ENCODE peak calls at places on chromosomes 13 and 19, in four cellular contexts. Q is T-cell, J is T-helper 1 cell, H is posterior vena cava. F is an unnamed sample.

GRCh38 chr13:92530364-92530763 is 696.2 kb upstream of the GPC6 start:
- DNase-seq in Q (no peak), H (no peak), J (no peak), F (no peak)

GRCh38 chr19:33823341-33823740 is 26.7 kb downstream of the KCTD15 start:
- DNase-seq in H (peak; percentile 13), J (no peak), Q (no peak), F (no peak)

GRCh38 chr13:65508338-65508737 is 1721.8 kb downstream of the PCDH9 start:
- DNase-seq in J (no peak), Q (no peak), H (no peak), F (no peak)

GRCh38 chr13:77492982-77493381 is 42.5 kb upstream of the SCEL start:
- DNase-seq in J (no peak), H (no peak), Q (no peak), F (peak; percentile 74)

GRCh38 chr19:50266896-50267295 is 62.3 kb downstream of the KCNC3 start:
- DNase-seq in J (no peak), H (no peak), Q (no peak), F (no peak)

GRCh38 chr13:73440296-73440895 is 381.6 kb downstream of the KLF5 start:
- DNase-seq in H (no peak), Q (no peak), J (no peak), F (no peak)

GRCh38 chr19:33241530-33242101 is 16.0 kb upstream of the SLC7A10 start:
- DNase-seq in Q (no peak), J (no peak), H (no peak), F (no peak)

GRCh38 chr19:4524808-4525562 is 6.7 kb upstream of the PLIN4 start:
- DNase-seq in Q (peak; percentile 38), H (no peak), J (peak; percentile 54), F (peak; percentile 48)

GRCh38 chr19:29497241-29497640 is 28.6 kb upstream of the VSTM2B start:
- DNase-seq in Q (no peak), J (no peak), H (peak; percentile 65), F (no peak)

GRCh38 chr13:20171364-20171763 is 10.5 kb upstream of the GJA3 start:
- DNase-seq in Q (no peak), H (no peak), J (no peak), F (no peak)

GRCh38 chr19:34505321-34506025 is 23.9 kb downstream of the WTIP start:
- DNase-seq in J (no peak), H (peak; percentile 77), Q (no peak), F (no peak)

GRCh38 chr19:17937371-17937900 is 4.6 kb downstream of the CCDC124 start:
- DNase-seq in Q (no peak), J (no peak), H (no peak), F (no peak)

GRCh38 chr13:113086031-113086750 is 19.4 kb upstream of the F7 start:
- DNase-seq in H (peak; percentile 71), Q (no peak), J (no peak), F (no peak)

GRCh38 chr19:4292515-4292914 is 9.7 kb downstream of the TMIGD2 start:
- DNase-seq in H (no peak), J (no peak), Q (no peak), F (no peak)

GRCh38 chr13:79861731-79862130 is 380.8 kb downstream of the NDFIP2 start:
- DNase-seq in H (no peak), Q (no peak), J (no peak), F (no peak)

GRCh38 chr19:13012690-13013608 is 17.7 kb downstream of the NFIX start:
- DNase-seq in J (no peak), H (peak; percentile 93), Q (no peak), F (no peak)

GRCh38 chr13:92823059-92823458 is 403.5 kb upstream of the GPC6 start:
- DNase-seq in J (no peak), Q (no peak), H (no peak), F (no peak)

GRCh38 chr13:66723606-66724005 is 506.5 kb downstream of the PCDH9 start:
- DNase-seq in Q (no peak), J (no peak), H (no peak), F (no peak)

GRCh38 chr19:15260939-15261338 is 28.7 kb upstream of the EPHX3 start:
- DNase-seq in H (no peak), Q (no peak), J (no peak), F (peak; percentile 39)

GRCh38 chr13:113145496-113145895 is 13.0 kb upstream of the PROZ start:
- DNase-seq in J (no peak), Q (no peak), H (no peak), F (no peak)

GRCh38 chr19:33737704-33738103 is 59.0 kb upstream of the KCTD15 start:
- DNase-seq in J (no peak), H (no peak), Q (no peak), F (no peak)

GRCh38 chr13:29802621-29803020 is 47.8 kb downstream of the UBL3 start:
- DNase-seq in H (no peak), Q (no peak), J (no peak), F (no peak)

GRCh38 chr13:34926513-34926912 is 15.6 kb upstream of the NBEA start:
- DNase-seq in Q (no peak), J (no peak), H (no peak), F (no peak)

GRCh38 chr19:5403968-5404640 is 51.1 kb upstream of the ZNRF4 start:
- DNase-seq in J (peak; percentile 26), Q (peak; percentile 33), H (peak; percentile 95), F (no peak)

GRCh38 chr13:67140006-67140405 is 90.1 kb downstream of the PCDH9 start:
- DNase-seq in H (no peak), Q (no peak), J (no peak), F (no peak)

GRCh38 chr19:51272183-51272817 is 21.4 kb downstream of the SIGLECL1 start:
- DNase-seq in H (no peak), J (no peak), Q (no peak), F (no peak)

GRCh38 chr19:14563989-14564650 is 7.7 kb downstream of the NDUFB7 start:
- DNase-seq in Q (peak; percentile 61), J (peak; percentile 43), H (no peak), F (no peak)

GRCh38 chr13:94352057-94352456 is 127.4 kb downstream of the DCT start:
- DNase-seq in Q (no peak), H (no peak), J (no peak), F (no peak)

GRCh38 chr13:41352935-41353801 is 42.1 kb downstream of the NAA16 start:
- DNase-seq in J (peak; percentile 28), Q (peak; percentile 51), H (peak; percentile 72), F (peak; percentile 22)

GRCh38 chr13:97631158-97631557 is 197.2 kb downstream of the RAP2A start:
- DNase-seq in Q (no peak), H (no peak), J (no peak), F (no peak)

GRCh38 chr19:23052349-23052748 is 49.4 kb upstream of the ZNF728 start:
- DNase-seq in H (no peak), Q (no peak), J (no peak), F (no peak)

GRCh38 chr13:44523176-44524017 is 52.7 kb downstream of the TSC22D1 start:
- DNase-seq in H (no peak), J (no peak), Q (no peak), F (no peak)

GRCh38 chr13:39032150-39032549 is 5.7 kb downstream of the PROSER1 start:
- DNase-seq in J (no peak), H (no peak), Q (no peak), F (no peak)

GRCh38 chr13:99281811-99282263 is 23.7 kb upstream of the GPR18 start:
- DNase-seq in J (peak; percentile 51), Q (peak; percentile 70), H (peak; percentile 90), F (no peak)

GRCh38 chr13:27968316-27969072 is 621 bp downstream of the CDX2 start:
- DNase-seq in Q (no peak), H (no peak), J (no peak), F (no peak)

GRCh38 chr19:44927746-44928145 is 13.3 kb downstream of the APOC1 start:
- DNase-seq in H (no peak), Q (no peak), J (no peak), F (peak; percentile 19)

GRCh38 chr19:56176881-56177280 is 1.1 kb downstream of the GALP start:
- DNase-seq in J (no peak), Q (no peak), H (no peak), F (no peak)

GRCh38 chr19:46608178-46608577 is 7.0 kb downstream of the CALM3 start:
- DNase-seq in J (no peak), H (peak; percentile 46), Q (no peak), F (no peak)

GRCh38 chr19:46068345-46069258 is 27.8 kb upstream of the IGFL4 start:
- DNase-seq in J (no peak), H (no peak), Q (no peak), F (no peak)

GRCh38 chr13:45615501-45616101 is at the start of gene ERICH6B:
- DNase-seq in J (no peak), H (no peak), Q (no peak), F (peak; percentile 34)

F was measured in NCI-H2171 treated with DMSO at 0.1 percent for 48 hours.